ENCODE peak calls at places on chromosome 1, in nine cellular contexts. E is suprapubic skin, H is breast epithelium, W is H1, Y is upper lobe of left lung, R is transverse colon, D is stomach, S is HepG2, N is K562. Z is an unnamed sample.

GRCh38 chr1:70633004-70633403 is 221.9 kb downstream of the CTH start:
- DNase-seq in E (no peak), H (no peak), W (no peak), Y (no peak), R (no peak), D (no peak), S (no peak), N (no peak), Z (no peak)

GRCh38 chr1:54327386-54328116 is 78.6 kb downstream of the SSBP3 start:
- DNase-seq in E (no peak), H (no peak), W (no peak), Y (no peak), R (no peak), D (no peak), S (no peak), N (peak), Z (no peak)

GRCh38 chr1:220326578-220326977 is 54.3 kb upstream of the RAB3GAP2 start:
- DNase-seq in E (no peak), H (no peak), W (no peak), Y (no peak), R (no peak), D (no peak), S (no peak), N (no peak), Z (no peak)

GRCh38 chr1:183180634-183181056 is 5.4 kb upstream of the LAMC2 start:
- DNase-seq in E (peak), H (no peak), W (no peak), Y (no peak), R (peak), D (no peak), S (no peak), N (no peak), Z (no peak)

GRCh38 chr1:60388092-60388987 is 314.8 kb upstream of the C1orf87 start:
- DNase-seq in E (no peak), H (no peak), W (no peak), Y (no peak), R (no peak), D (no peak), S (no peak), N (no peak), Z (no peak)

GRCh38 chr1:4701276-4701675 is 46.9 kb downstream of the AJAP1 start:
- DNase-seq in E (no peak), H (no peak), W (no peak), Y (no peak), R (no peak), D (no peak), S (no peak), N (no peak), Z (no peak)

GRCh38 chr1:47515390-47515789 is 77.5 kb downstream of the FOXD2 start:
- DNase-seq in E (peak), H (no peak), W (no peak), Y (no peak), R (no peak), D (no peak), S (no peak), N (peak), Z (no peak)

GRCh38 chr1:11339346-11340247 is 66.6 kb downstream of the UBIAD1 start:
- DNase-seq in E (no peak), H (no peak), W (no peak), Y (no peak), R (peak), D (no peak), S (no peak), N (peak), Z (no peak)

GRCh38 chr1:71638081-71638766 is 557.4 kb upstream of the ZRANB2 start:
- DNase-seq in E (no peak), H (no peak), W (no peak), Y (no peak), R (no peak), D (no peak), S (no peak), N (no peak), Z (no peak)

GRCh38 chr1:173057984-173058383 is 7.2 kb upstream of the TNFSF18 start:
- DNase-seq in E (no peak), H (no peak), W (no peak), Y (no peak), R (no peak), D (no peak), S (no peak), N (no peak), Z (no peak)

GRCh38 chr1:56578664-56578962 is 750 bp downstream of the PLPP3 start:
- DNase-seq in E (no peak), H (no peak), W (no peak), Y (peak), R (no peak), D (no peak), S (no peak), N (no peak), Z (no peak)

GRCh38 chr1:237205400-237206064 is 163.5 kb downstream of the RYR2 start:
- DNase-seq in E (no peak), H (no peak), W (no peak), Y (peak), R (no peak), D (no peak), S (no peak), N (no peak), Z (peak)

GRCh38 chr1:85616011-85616705 is 35.6 kb downstream of the CCN1 start:
- DNase-seq in E (no peak), H (no peak), W (no peak), Y (peak), R (no peak), D (no peak), S (no peak), N (no peak), Z (no peak)

GRCh38 chr1:25182629-25183028 is 49.7 kb downstream of the SYF2 start:
- DNase-seq in E (no peak), H (no peak), W (no peak), Y (no peak), R (no peak), D (peak), S (no peak), N (no peak), Z (no peak)

GRCh38 chr1:201714542-201715276 is 114.2 kb upstream of the IPO9 start:
- DNase-seq in E (peak), H (no peak), W (peak), Y (no peak), R (peak), D (peak), S (no peak), N (peak), Z (peak)

GRCh38 chr1:162854245-162854860 is 6.6 kb downstream of the CCDC190 start:
- DNase-seq in E (no peak), H (peak), W (no peak), Y (no peak), R (peak), D (peak), S (peak), N (peak), Z (no peak)

GRCh38 chr1:14626869-14627607 is 28.6 kb downstream of the KAZN start:
- DNase-seq in E (no peak), H (no peak), W (no peak), Y (no peak), R (peak), D (no peak), S (no peak), N (peak), Z (peak)

GRCh38 chr1:202283379-202283844 is 58.3 kb downstream of the UBE2T start:
- DNase-seq in E (no peak), H (peak), W (no peak), Y (peak), R (no peak), D (no peak), S (no peak), N (no peak), Z (no peak)

GRCh38 chr1:2346691-2347408 is 44.5 kb downstream of the MORN1 start:
- DNase-seq in E (peak), H (peak), W (no peak), Y (peak), R (no peak), D (no peak), S (no peak), N (no peak), Z (no peak)

GRCh38 chr1:204046346-204046745 is 26.6 kb upstream of the SOX13 start:
- DNase-seq in E (no peak), H (no peak), W (no peak), Y (no peak), R (no peak), D (no peak), S (no peak), N (no peak), Z (no peak)

GRCh38 chr1:227547604-227548397 is 15.6 kb upstream of the ZNF678 start:
- DNase-seq in E (no peak), H (peak), W (no peak), Y (peak), R (no peak), D (no peak), S (no peak), N (no peak), Z (no peak)

GRCh38 chr1:33014464-33015170 is 22.1 kb downstream of the AK2 start:
- DNase-seq in E (no peak), H (no peak), W (no peak), Y (no peak), R (no peak), D (no peak), S (no peak), N (no peak), Z (peak)

GRCh38 chr1:50268049-50268448 is 155.2 kb downstream of the DMRTA2 start:
- DNase-seq in E (no peak), H (no peak), W (no peak), Y (no peak), R (no peak), D (no peak), S (peak), N (no peak), Z (no peak)

GRCh38 chr1:187513190-187513589 is 684.4 kb downstream of the PLA2G4A start:
- DNase-seq in E (no peak), H (no peak), W (no peak), Y (no peak), R (no peak), D (no peak), S (no peak), N (no peak), Z (no peak)

GRCh38 chr1:81226603-81226928 is 574.2 kb upstream of the ADGRL2 start:
- DNase-seq in E (no peak), H (no peak), W (no peak), Y (no peak), R (no peak), D (no peak), S (no peak), N (no peak), Z (no peak)

GRCh38 chr1:163876546-163876945 is 554.8 kb downstream of the NUF2 start:
- DNase-seq in E (no peak), H (no peak), W (no peak), Y (no peak), R (no peak), D (no peak), S (no peak), N (no peak), Z (no peak)

GRCh38 chr1:94186946-94187345 is 50.4 kb downstream of the ARHGAP29 start:
- DNase-seq in E (no peak), H (no peak), W (no peak), Y (no peak), R (no peak), D (no peak), S (no peak), N (no peak), Z (no peak)

DNA sequence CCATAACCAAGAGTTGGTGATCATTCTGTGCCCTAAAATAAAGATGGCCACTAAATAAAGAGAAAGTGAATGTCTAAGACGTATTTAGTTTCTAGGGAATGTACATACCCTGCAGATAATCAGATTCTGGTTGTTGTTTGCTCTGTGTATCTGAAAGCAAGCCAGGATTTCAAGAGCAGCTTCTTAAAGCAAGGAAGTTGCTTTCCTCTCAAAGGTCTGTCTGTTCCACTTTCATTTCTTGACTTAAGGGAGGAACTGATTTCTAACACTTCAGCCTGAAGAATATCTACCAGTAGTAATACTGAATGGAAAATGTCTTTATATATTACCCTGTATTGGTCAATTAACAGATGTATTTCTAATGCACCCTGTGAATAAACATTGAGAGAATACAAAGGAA is 88.8 kb downstream of the KIF1B start:
- DNase-seq in E (no peak), H (no peak), W (no peak), Y (no peak), R (no peak), D (no peak), S (no peak), N (no peak), Z (no peak)
- TF ChIP-seq POLR2AphosphoS5 in E (no peak), H (no peak), W (no peak), Y (no peak), R (no peak), D (no peak), S (no peak), N (no peak), Z (no peak)

GRCh38 chr1:23966973-23967493 is 7.4 kb downstream of the PNRC2 start:
- DNase-seq in E (no peak), H (no peak), W (no peak), Y (no peak), R (no peak), D (no peak), S (no peak), N (no peak), Z (no peak)
- TF ChIP-seq POLR2A in E (no peak), H (no peak), W (no peak), Y (no peak), R (no peak), D (no peak), S (no peak), N (no peak), Z (no peak)

GRCh38 chr1:215457213-215457612 is 109.9 kb upstream of the KCTD3 start:
- DNase-seq in E (no peak), H (no peak), W (no peak), Y (no peak), R (no peak), D (no peak), S (no peak), N (no peak), Z (no peak)
- TF ChIP-seq POLR2AphosphoS5 in E (no peak), H (no peak), W (no peak), Y (no peak), R (no peak), D (no peak), S (no peak), N (no peak), Z (no peak)

GRCh38 chr1:109132980-109133379 is 19.1 kb downstream of the ELAPOR1 start:
- DNase-seq in E (no peak), H (no peak), W (no peak), Y (no peak), R (no peak), D (no peak), S (no peak), N (no peak), Z (no peak)

GRCh38 chr1:109136766-109137165 is 22.9 kb downstream of the ELAPOR1 start:
- DNase-seq in E (no peak), H (no peak), W (no peak), Y (no peak), R (peak), D (no peak), S (peak), N (no peak), Z (no peak)

GRCh38 chr1:109135940-109136339 is 22.0 kb downstream of the ELAPOR1 start:
- DNase-seq in E (no peak), H (no peak), W (no peak), Y (no peak), R (no peak), D (no peak), S (no peak), N (no peak), Z (no peak)

GRCh38 chr1:109133815-109134214 is 19.9 kb downstream of the ELAPOR1 start:
- DNase-seq in E (no peak), H (no peak), W (no peak), Y (no peak), R (no peak), D (peak), S (no peak), N (no peak), Z (no peak)

GRCh38 chr1:109134423-109134822 is 20.5 kb downstream of the ELAPOR1 start:
- DNase-seq in E (no peak), H (no peak), W (no peak), Y (no peak), R (peak), D (peak), S (no peak), N (peak), Z (no peak)
- TF ChIP-seq POLR2A in E (no peak), H (no peak), W (no peak), Y (no peak), R (peak), D (no peak), S (no peak), N (no peak), Z (no peak)

GRCh38 chr1:7388141-7388487 is 383.0 kb upstream of the VAMP3 start:
- DNase-seq in E (peak), H (no peak), W (no peak), Y (peak), R (no peak), D (peak), S (no peak), N (no peak), Z (peak)
- TF ChIP-seq POLR2AphosphoS5 in E (no peak), H (no peak), W (no peak), Y (no peak), R (no peak), D (no peak), S (no peak), N (no peak), Z (no peak)

DNA sequence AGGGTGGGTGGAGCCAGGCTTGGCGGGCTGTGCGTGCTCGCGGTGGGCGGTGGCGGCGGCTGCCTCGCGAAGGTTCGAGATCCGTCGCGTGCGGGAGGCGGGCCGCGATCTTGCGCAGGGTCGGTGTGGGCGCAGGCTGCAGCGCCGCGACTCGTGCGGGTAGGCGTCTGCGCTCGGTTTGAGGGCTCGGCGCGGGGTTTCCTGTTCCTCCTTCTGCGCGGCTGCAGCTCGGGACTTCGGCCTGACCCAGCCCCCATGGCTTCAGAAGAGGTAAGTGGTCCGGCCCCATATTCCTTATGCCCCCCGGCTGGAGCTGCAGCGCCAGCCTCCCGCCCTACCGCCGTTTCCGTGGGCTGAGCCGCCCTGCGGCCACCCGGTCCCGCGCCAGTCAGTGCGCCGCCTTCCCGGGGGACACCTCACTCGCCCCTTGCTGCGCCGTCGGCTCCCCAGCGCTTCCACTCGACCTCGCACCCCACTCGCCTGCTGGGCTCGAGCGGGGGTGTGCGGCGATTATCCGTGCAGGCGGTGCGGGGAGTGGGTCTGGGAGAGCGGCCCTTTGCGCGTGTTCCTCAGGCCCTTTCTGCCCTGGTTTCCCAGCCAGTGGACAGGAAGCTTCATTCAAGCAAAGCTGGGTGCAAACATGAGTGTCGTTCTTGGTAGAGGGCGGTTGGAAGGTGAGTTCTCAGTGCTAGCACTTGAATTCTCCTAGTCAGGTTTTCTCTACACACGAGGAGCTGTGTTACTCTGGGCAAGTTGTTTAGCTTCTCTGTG is at the start of gene CACYBP:
- DNase-seq in E (peak), H (no peak), W (no peak), Y (peak), R (no peak), D (peak), S (peak), N (peak), Z (no peak)
- TF ChIP-seq POLR2A in E (no peak), H (no peak), W (peak), Y (no peak), R (no peak), D (no peak), S (peak), N (no peak), Z (no peak)

GRCh38 chr1:27439150-27439549 is 46.7 kb downstream of the GPR3 start:
- DNase-seq in E (no peak), H (no peak), W (no peak), Y (no peak), R (no peak), D (no peak), S (no peak), N (no peak), Z (no peak)

GRCh38 chr1:27435566-27436203 is 43.3 kb downstream of the GPR3 start:
- DNase-seq in E (no peak), H (no peak), W (no peak), Y (no peak), R (no peak), D (no peak), S (no peak), N (no peak), Z (no peak)

GRCh38 chr1:27430903-27431653 is 38.7 kb downstream of the GPR3 start:
- DNase-seq in E (no peak), H (no peak), W (no peak), Y (no peak), R (no peak), D (no peak), S (no peak), N (peak), Z (no peak)

GRCh38 chr1:27438621-27439061 is 46.2 kb downstream of the GPR3 start:
- DNase-seq in E (no peak), H (no peak), W (no peak), Y (no peak), R (no peak), D (no peak), S (no peak), N (no peak), Z (no peak)

DNA sequence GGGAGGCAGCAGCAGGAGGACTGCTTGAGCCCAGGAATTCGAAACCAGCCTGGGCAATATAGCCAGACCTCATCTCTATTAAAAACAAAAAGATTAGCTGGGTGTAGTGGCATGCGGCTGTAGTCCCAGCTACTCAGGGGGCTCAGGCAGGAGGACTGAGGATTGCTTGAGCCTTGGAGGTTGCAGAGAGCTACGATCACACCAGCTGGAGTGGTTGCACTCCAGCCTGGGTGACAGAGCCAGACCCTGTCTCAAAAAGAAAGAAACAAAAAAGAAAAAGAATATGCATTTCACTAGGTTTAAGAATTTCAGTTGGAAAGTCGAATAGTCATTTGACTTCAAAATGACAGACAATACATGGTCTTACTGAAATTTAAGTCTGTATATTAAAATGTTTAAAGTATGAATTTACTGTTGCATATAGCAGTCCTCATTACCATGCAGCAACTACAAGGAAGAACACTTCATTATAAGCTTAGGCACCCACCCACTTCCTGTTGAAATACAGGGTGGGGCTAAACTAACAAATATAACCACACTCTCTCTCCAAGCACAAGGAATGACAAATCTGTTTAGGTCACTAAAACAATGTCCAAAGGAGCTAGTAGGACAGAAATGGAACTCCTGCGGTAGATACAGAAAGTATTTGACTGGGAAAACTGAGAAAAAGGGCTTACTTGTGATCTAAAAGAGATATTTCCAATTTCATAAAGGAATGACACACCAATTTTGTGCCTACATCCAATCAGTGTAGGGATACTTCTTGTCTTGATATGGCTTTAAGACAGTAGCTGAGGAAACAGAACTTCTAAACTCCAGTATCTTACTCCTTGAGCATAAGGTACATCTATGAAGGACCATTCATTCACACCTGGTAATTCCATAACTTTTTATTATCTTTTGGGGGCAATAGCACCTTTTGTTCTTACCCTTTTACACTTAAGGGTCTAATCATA is 44.1 kb downstream of the GPR3 start:
- DNase-seq in E (no peak), H (no peak), W (no peak), Y (no peak), R (peak), D (no peak), S (peak), N (peak), Z (no peak)
- TF ChIP-seq POLR2AphosphoS5 in E (no peak), H (no peak), W (no peak), Y (no peak), R (peak), D (peak), S (no peak), N (no peak), Z (peak)

GRCh38 chr1:89804646-89805237 is 16.1 kb upstream of the LRRC8D start:
- DNase-seq in E (peak), H (peak), W (no peak), Y (no peak), R (peak), D (peak), S (peak), N (peak), Z (peak)
- TF ChIP-seq POLR2A in E (no peak), H (no peak), W (no peak), Y (no peak), R (no peak), D (no peak), S (no peak), N (no peak), Z (no peak)